ENCODE peak calls at places on chromosomes 7 and 10, in five cellular contexts. W is ovary, Q is pancreas, H is GM23338, Y is kidney epithelial cell. P is an unnamed sample.

GRCh38 chr7:123231060-123232000 is 31.6 kb upstream of the SLC13A1 start:
- DNase-seq in W (no peak), Q (no peak), H (no peak), Y (no peak), P (no peak)

GRCh38 chr7:141463986-141464385 is 87.2 kb upstream of the AGK start:
- DNase-seq in W (no peak), Q (no peak), H (no peak), Y (no peak), P (no peak)

GRCh38 chr7:156496491-156497264 is 143.9 kb upstream of the RNF32 start:
- DNase-seq in W (no peak), Q (no peak), H (no peak), Y (no peak), P (no peak)

GRCh38 chr7:6320791-6321190 is 48.4 kb upstream of the CYTH3 start:
- DNase-seq in W (no peak), Q (no peak), H (no peak), Y (no peak), P (no peak)

GRCh38 chr7:142125576-142125975 is 14.1 kb downstream of the MGAM2 start:
- DNase-seq in W (no peak), Q (no peak), H (no peak), Y (no peak), P (no peak)

GRCh38 chr7:50807026-50807730 is 24.5 kb upstream of the GRB10 start:
- DNase-seq in W (no peak), Q (no peak), H (no peak), Y (no peak), P (no peak)

GRCh38 chr10:92110039-92110794 is 180.7 kb downstream of the CPEB3 start:
- DNase-seq in W (no peak), Q (no peak), H (no peak), Y (no peak), P (no peak)

GRCh38 chr7:143892527-143893300 is 9.3 kb downstream of the TCAF1 start:
- DNase-seq in W (no peak), Q (no peak), H (peak; percentile 81), Y (no peak), P (no peak)

GRCh38 chr7:151699147-151699546 is 177.8 kb downstream of the PRKAG2 start:
- DNase-seq in W (no peak), Q (no peak), H (no peak), Y (peak; percentile 81), P (no peak)

GRCh38 chr7:102993532-102994029 is 80.8 kb downstream of the LRRC17 start:
- DNase-seq in W (no peak), Q (no peak), H (no peak), Y (no peak), P (peak; percentile 26)

GRCh38 chr7:93941956-93942355 is 20.4 kb downstream of the GNG11 start:
- DNase-seq in W (no peak), Q (no peak), H (no peak), Y (no peak), P (no peak)

GRCh38 chr10:62024026-62024701 is 122.7 kb downstream of the ARID5B start:
- DNase-seq in W (no peak), Q (no peak), H (no peak), Y (no peak), P (no peak)

GRCh38 chr10:21514101-21514807 is 11.2 kb downstream of the SKIDA1 start:
- DNase-seq in W (no peak), Q (no peak), H (no peak), Y (no peak), P (no peak)

GRCh38 chr7:155162422-155162821 is 92.3 kb downstream of the HTR5A start:
- DNase-seq in W (no peak), Q (no peak), H (no peak), Y (no peak), P (no peak)

GRCh38 chr10:78180306-78180705 is 146.6 kb downstream of the RPS24 start:
- DNase-seq in W (no peak), Q (no peak), H (no peak), Y (no peak), P (no peak)

GRCh38 chr10:91520657-91521056 is 110.5 kb downstream of the HECTD2 start:
- DNase-seq in W (peak; percentile 92), Q (no peak), H (no peak), Y (no peak), P (no peak)

GRCh38 chr7:26238004-26238403 is 36.5 kb downstream of the CBX3 start:
- DNase-seq in W (no peak), Q (no peak), H (no peak), Y (no peak), P (no peak)

GRCh38 chr7:23043441-23043840 is 29.5 kb upstream of the HYCC1 start:
- DNase-seq in W (no peak), Q (no peak), H (no peak), Y (no peak), P (no peak)

GRCh38 chr7:20514364-20514763 is 101.1 kb upstream of the ABCB5 start:
- DNase-seq in W (no peak), Q (peak; percentile 62), H (no peak), Y (peak; percentile 67), P (no peak)

GRCh38 chr10:84701321-84701720 is 372.9 kb downstream of the CCSER2 start:
- DNase-seq in W (no peak), Q (no peak), H (no peak), Y (no peak), P (no peak)

GRCh38 chr7:114180556-114181266 is 233.9 kb upstream of the FOXP2 start:
- DNase-seq in W (no peak), Q (no peak), H (no peak), Y (no peak), P (no peak)

GRCh38 chr7:83148776-83149175 is 13.9 kb downstream of the PCLO start:
- DNase-seq in W (no peak), Q (no peak), H (no peak), Y (peak; percentile 41), P (no peak)

GRCh38 chr10:20631229-20631628 is 265.9 kb downstream of the NEBL start:
- DNase-seq in W (no peak), Q (no peak), H (no peak), Y (no peak), P (no peak)

GRCh38 chr7:37095122-37095521 is 353.5 kb downstream of the ELMO1 start:
- DNase-seq in W (no peak), Q (no peak), H (peak; percentile 14), Y (no peak), P (no peak)
- H3K36me3 ChIP-seq in W (no peaks in the 10 kb centered on the region), Q (no peaks in the 10 kb centered on the region), H (no peaks in the 10 kb centered on the region), Y (no peaks in the 10 kb centered on the region), P (no peaks in the 10 kb centered on the region)

DNA sequence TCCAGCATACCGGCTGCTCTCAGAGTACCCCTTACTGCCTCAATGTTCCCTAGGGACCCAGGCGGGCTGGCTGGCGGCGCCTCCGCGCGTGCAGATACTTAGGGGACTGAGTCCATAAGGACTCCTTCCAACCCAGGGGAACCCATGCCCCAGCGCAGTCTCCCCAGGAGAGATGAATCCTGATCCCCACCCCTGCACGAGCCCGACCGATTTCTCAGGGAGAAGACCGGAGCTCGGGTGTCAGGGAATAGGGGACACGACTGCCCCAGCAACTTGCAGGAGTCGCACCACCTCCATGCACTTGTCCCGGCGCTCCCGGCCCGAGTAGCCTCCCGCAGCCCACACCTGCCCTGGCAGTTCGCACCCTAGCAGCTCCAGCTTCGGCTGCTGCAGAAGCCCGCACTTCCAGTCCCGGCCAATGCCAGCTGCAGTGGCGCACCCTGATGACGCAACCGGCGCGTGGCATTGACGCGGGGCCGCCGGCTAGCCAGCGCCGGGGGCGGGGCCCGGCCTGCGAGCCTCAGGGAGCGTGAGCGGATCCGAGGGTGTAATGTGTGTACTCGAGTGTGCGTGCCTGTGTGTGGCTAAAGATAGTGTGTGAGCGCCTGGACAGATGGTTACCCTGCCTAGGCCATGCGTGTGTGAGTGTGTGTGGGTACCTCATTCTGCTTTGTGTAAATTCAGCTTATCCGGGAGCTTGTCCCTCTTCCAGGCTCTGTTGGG is at the start of gene GPAM:
- DNase-seq in W (peak; percentile 96), Q (peak; percentile 100), H (peak; percentile 93), Y (peak; percentile 62), P (peak; percentile 50)
- TF ChIP-seq CTCF in W (no peak), Q (no peak), H (no peak), Y (no peak), P (no peak)

GRCh38 chr7:138865843-138866242 is 67.8 kb upstream of the ATP6V0A4 start:
- DNase-seq in W (no peak), Q (no peak), H (peak; percentile 54), Y (no peak), P (no peak)

GRCh38 chr7:138866353-138866752 is 68.4 kb upstream of the ATP6V0A4 start:
- DNase-seq in W (no peak), Q (no peak), H (peak; percentile 31), Y (no peak), P (no peak)

GRCh38 chr7:138869353-138869752 is 71.4 kb upstream of the ATP6V0A4 start:
- DNase-seq in W (no peak), Q (no peak), H (no peak), Y (no peak), P (no peak)

GRCh38 chr7:138868711-138869110 is 70.7 kb upstream of the ATP6V0A4 start:
- DNase-seq in W (no peak), Q (no peak), H (no peak), Y (no peak), P (no peak)

GRCh38 chr7:138867744-138868143 is 69.7 kb upstream of the ATP6V0A4 start:
- DNase-seq in W (no peak), Q (no peak), H (no peak), Y (no peak), P (no peak)
- H3K36me3 ChIP-seq in W (no peaks in the 10 kb centered on the region), Q (peaks cover 36% of the 10 kb centered on the region), H (no peaks in the 10 kb centered on the region), Y (no peaks in the 10 kb centered on the region), P (peaks cover 8% of the 10 kb centered on the region)

GRCh38 chr10:34275626-34276025 is 539.5 kb downstream of the PARD3 start:
- DNase-seq in W (no peak), Q (no peak), H (no peak), Y (no peak), P (peak; percentile 19)

GRCh38 chr10:34286136-34286739 is 528.9 kb downstream of the PARD3 start:
- DNase-seq in W (no peak), Q (no peak), H (no peak), Y (no peak), P (no peak)

GRCh38 chr10:34282186-34282585 is 532.9 kb downstream of the PARD3 start:
- DNase-seq in W (no peak), Q (no peak), H (no peak), Y (no peak), P (no peak)

GRCh38 chr10:34281661-34282060 is 533.4 kb downstream of the PARD3 start:
- DNase-seq in W (no peak), Q (no peak), H (no peak), Y (no peak), P (no peak)

DNA sequence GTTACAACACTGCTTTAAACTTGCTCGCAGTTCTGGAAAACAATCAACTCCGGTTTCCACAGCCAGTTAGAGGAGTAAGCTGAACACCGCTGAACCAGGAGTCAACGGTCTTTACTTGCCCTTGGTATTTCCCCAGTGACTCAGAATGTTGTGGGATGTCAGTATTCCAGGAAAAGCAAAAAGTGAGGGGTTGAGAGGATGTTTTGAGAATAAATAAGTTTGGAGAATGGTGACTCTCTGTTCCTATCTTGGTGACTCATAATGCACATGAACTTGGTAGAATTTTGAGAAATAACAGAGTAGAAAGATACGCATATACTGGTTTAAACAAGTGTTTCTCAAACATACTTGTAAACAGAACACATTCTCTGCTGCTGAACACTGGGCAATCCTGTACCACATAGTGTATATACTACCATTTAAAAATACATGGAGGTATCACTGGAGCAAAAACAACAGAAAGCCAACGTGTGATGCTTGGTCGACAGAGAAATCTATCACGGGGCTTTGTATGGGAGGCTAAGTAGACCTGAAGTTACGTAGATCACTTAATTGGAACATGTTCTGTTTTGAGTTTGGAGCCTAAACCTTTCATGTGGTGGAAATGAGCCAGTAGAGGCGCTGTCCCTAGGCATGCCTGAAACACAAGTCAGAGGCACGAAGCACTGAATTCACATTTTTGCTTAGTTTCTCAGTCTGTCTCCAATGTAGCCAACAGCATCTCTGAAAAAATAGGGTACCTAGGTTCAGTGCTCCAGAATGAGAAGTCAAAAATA is 534.3 kb downstream of the PARD3 start:
- DNase-seq in W (peak; percentile 52), Q (no peak), H (peak; percentile 50), Y (peak; percentile 77), P (peak; percentile 93)
- TF ChIP-seq CTCF in W (no peak), Q (no peak), H (peak; percentile 55), Y (peak; percentile 38), P (peak; percentile 27)